ENCODE peak calls at places on chromosomes 12 and 14, in eight cellular contexts. O is body of pancreas; W is amniotic stem cell; X is substantia nigra; T is activated naive CD4-positive, alpha-beta T cell treated with Interleukin-2 at 50 U/mL for 16 hours; F is NCI-H2029; A is posterior vena cava; B is right atrium auricular region. C is an unnamed sample.

GRCh38 chr12:124682425-124683329 is 115.3 kb upstream of the NCOR2 start:
- DNase-seq in T (no peak), O (peak), B (no peak), A (no peak), W (no peak), X (no peak), F (no peak), C (no peak)

GRCh38 chr14:100115236-100115635 is 44.2 kb downstream of the DEGS2 start:
- DNase-seq in A (no peak), X (no peak), W (no peak), B (no peak), F (no peak), T (no peak), O (no peak), C (no peak)

GRCh38 chr12:10190558-10191388 is 11.9 kb downstream of the TMEM52B start:
- DNase-seq in T (peak), B (peak), W (no peak), F (peak), O (peak), X (peak), A (no peak), C (no peak)

GRCh38 chr12:86139671-86140070 is 116.5 kb downstream of the MGAT4C start:
- DNase-seq in X (no peak), O (no peak), B (no peak), W (no peak), A (no peak), T (no peak), F (no peak), C (no peak)

GRCh38 chr14:35296505-35296904 is 4.3 kb downstream of the PSMA6 start:
- DNase-seq in X (no peak), A (no peak), B (no peak), T (no peak), W (no peak), O (no peak), F (no peak), C (no peak)

GRCh38 chr12:114480309-114481199 is 74.6 kb upstream of the TBX5 start:
- DNase-seq in W (no peak), T (no peak), F (peak), A (no peak), X (no peak), B (no peak), O (no peak), C (no peak)

GRCh38 chr12:116455540-116456306 is 103.5 kb upstream of the MAP1LC3B2 start:
- DNase-seq in A (peak), B (peak), X (peak), T (no peak), F (peak), O (peak), W (peak), C (no peak)

GRCh38 chr12:94020335-94020734 is 128.0 kb upstream of the PLXNC1 start:
- DNase-seq in A (no peak), O (no peak), B (no peak), W (no peak), F (no peak), T (no peak), X (no peak), C (no peak)

GRCh38 chr14:102684276-102684663 is 91.8 kb downstream of the RCOR1 start:
- DNase-seq in X (no peak), B (no peak), T (no peak), O (no peak), W (no peak), F (no peak), A (no peak), C (no peak)

GRCh38 chr14:104687601-104688504 is 1.6 kb upstream of the INF2 start:
- DNase-seq in O (peak), W (no peak), T (no peak), F (peak), B (peak), X (peak), A (no peak), C (no peak)

GRCh38 chr12:130457215-130457614 is 119.5 kb downstream of the PIWIL1 start:
- DNase-seq in F (no peak), W (no peak), A (no peak), O (no peak), T (no peak), X (no peak), B (no peak), C (peak)

C was measured in chondrocyte.